ENCODE peak calls at places on chromosome 1, in five cellular contexts. One of them, this sample, is unnamed.

GRCh38 chr1:166900987-166901386 is 24.9 kb upstream of the TADA1 start:
- DNase-seq in GM12865: no peak
- DNase-seq in RPMI7951: peak; percentile 17
- DNase-seq in amniotic epithelial cell: no peak
- DNase-seq in GM18507: no peak
- DNase-seq in this sample: no peak

GRCh38 chr1:229059671-229060079 is 211.2 kb upstream of the RAB4A start:
- DNase-seq in RPMI7951: no peak
- DNase-seq in GM18507: no peak
- DNase-seq in amniotic epithelial cell: peak; percentile 24
- DNase-seq in GM12865: no peak
- DNase-seq in this sample: peak; percentile 22

GRCh38 chr1:119101563-119101962 is 38.9 kb downstream of the WARS2 start:
- DNase-seq in GM12865: no peak
- DNase-seq in GM18507: no peak
- DNase-seq in amniotic epithelial cell: peak; percentile 99
- DNase-seq in RPMI7951: peak; percentile 50
- DNase-seq in this sample: no peak

GRCh38 chr1:182888736-182889531 is 49.8 kb downstream of the DHX9 start:
- DNase-seq in GM12865: peak; percentile 2
- DNase-seq in RPMI7951: no peak
- DNase-seq in GM18507: no peak
- DNase-seq in amniotic epithelial cell: peak; percentile 64
- DNase-seq in this sample: no peak

GRCh38 chr1:93331412-93331811 is 14.3 kb upstream of the DR1 start:
- DNase-seq in RPMI7951: no peak
- DNase-seq in amniotic epithelial cell: peak; percentile 67
- DNase-seq in GM12865: no peak
- DNase-seq in GM18507: no peak
- DNase-seq in this sample: no peak

GRCh38 chr1:43774359-43774758 is 67.0 kb downstream of the ST3GAL3 start:
- DNase-seq in RPMI7951: peak; percentile 76
- DNase-seq in GM12865: no peak
- DNase-seq in GM18507: no peak
- DNase-seq in amniotic epithelial cell: peak; percentile 77
- DNase-seq in this sample: no peak

GRCh38 chr1:228650141-228650540 is 85.1 kb upstream of the RHOU start:
- DNase-seq in GM18507: no peak
- DNase-seq in GM12865: no peak
- DNase-seq in amniotic epithelial cell: no peak
- DNase-seq in RPMI7951: no peak
- DNase-seq in this sample: no peak

GRCh38 chr1:59098668-59099067 is 198.2 kb upstream of the FGGY start:
- DNase-seq in RPMI7951: no peak
- DNase-seq in amniotic epithelial cell: no peak
- DNase-seq in GM12865: no peak
- DNase-seq in GM18507: no peak
- DNase-seq in this sample: no peak

GRCh38 chr1:33429846-33430750 is 797 bp downstream of the PHC2 start:
- DNase-seq in GM18507: no peak
- DNase-seq in RPMI7951: no peak
- DNase-seq in amniotic epithelial cell: no peak
- DNase-seq in GM12865: peak; percentile 34
- DNase-seq in this sample: no peak

GRCh38 chr1:46076343-46076742 is 56.1 kb downstream of the PIK3R3 start:
- DNase-seq in RPMI7951: no peak
- DNase-seq in GM12865: no peak
- DNase-seq in amniotic epithelial cell: no peak
- DNase-seq in GM18507: no peak
- DNase-seq in this sample: no peak

GRCh38 chr1:119873166-119874025 is 22.9 kb downstream of the ADAM30 start:
- DNase-seq in RPMI7951: peak; percentile 92
- DNase-seq in GM12865: no peak
- DNase-seq in amniotic epithelial cell: peak; percentile 99
- DNase-seq in GM18507: no peak
- DNase-seq in this sample: no peak

GRCh38 chr1:107829083-107829771 is 135.8 kb downstream of the VAV3 start:
- DNase-seq in amniotic epithelial cell: no peak
- DNase-seq in GM12865: peak; percentile 54
- DNase-seq in GM18507: no peak
- DNase-seq in RPMI7951: peak; percentile 45
- DNase-seq in this sample: no peak

GRCh38 chr1:29688477-29689365 is 452.4 kb downstream of the PTPRU start:
- DNase-seq in GM18507: no peak
- DNase-seq in amniotic epithelial cell: peak; percentile 83
- DNase-seq in GM12865: no peak
- DNase-seq in RPMI7951: peak; percentile 97
- DNase-seq in this sample: no peak

GRCh38 chr1:31064685-31065309 is 720 bp downstream of the PUM1 start:
- DNase-seq in GM12865: peak; percentile 42
- DNase-seq in RPMI7951: peak; percentile 23
- DNase-seq in GM18507: no peak
- DNase-seq in amniotic epithelial cell: no peak
- DNase-seq in this sample: no peak

GRCh38 chr1:230743874-230744273 is 3.3 kb upstream of the CAPN9 start:
- DNase-seq in GM18507: no peak
- DNase-seq in amniotic epithelial cell: no peak
- DNase-seq in RPMI7951: no peak
- DNase-seq in GM12865: no peak
- DNase-seq in this sample: peak; percentile 38

GRCh38 chr1:150765229-150765976 is at the start of gene CTSS:
- DNase-seq in amniotic epithelial cell: no peak
- DNase-seq in GM12865: peak; percentile 89
- DNase-seq in RPMI7951: peak; percentile 43
- DNase-seq in GM18507: peak; percentile 54
- DNase-seq in this sample: peak; percentile 35

GRCh38 chr1:234584926-234585325 is 25.1 kb downstream of the IRF2BP2 start:
- DNase-seq in GM12865: no peak
- DNase-seq in GM18507: no peak
- DNase-seq in RPMI7951: peak; percentile 62
- DNase-seq in amniotic epithelial cell: peak; percentile 51
- DNase-seq in this sample: peak; percentile 14

GRCh38 chr1:116159177-116159576 is 48.0 kb downstream of the MAB21L3 start:
- DNase-seq in amniotic epithelial cell: no peak
- DNase-seq in GM18507: no peak
- DNase-seq in GM12865: no peak
- DNase-seq in RPMI7951: no peak
- DNase-seq in this sample: no peak

This sample was measured in SK-N-DZ.